ENCODE peak calls at places on chromosome 9, in six cellular contexts. One of them, this sample, is unnamed. For H3K4me1 and H3K27me3, the result is how much of the 10 kb centered on the place peaks cover.

GRCh38 chr9:126635061-126635460 is 21.3 kb downstream of the LMX1B start:
- DNase-seq in endodermal cell: no peak
- DNase-seq in CD4-positive, CD25-positive, alpha-beta regulatory T cell: no peak
- DNase-seq in neural progenitor cell: no peak
- DNase-seq in mesendoderm: no peak
- DNase-seq in psoas muscle: no peak
- DNase-seq in this sample: no peak

GRCh38 chr9:21747171-21747570 is 55.3 kb upstream of the MTAP start:
- DNase-seq in endodermal cell: no peak
- DNase-seq in CD4-positive, CD25-positive, alpha-beta regulatory T cell: no peak
- DNase-seq in neural progenitor cell: no peak
- DNase-seq in mesendoderm: no peak
- DNase-seq in psoas muscle: no peak
- DNase-seq in this sample: no peak

GRCh38 chr9:113621309-113621791 is 157.8 kb downstream of the RGS3 start:
- DNase-seq in endodermal cell: peak
- DNase-seq in CD4-positive, CD25-positive, alpha-beta regulatory T cell: no peak
- DNase-seq in neural progenitor cell: peak
- DNase-seq in mesendoderm: peak
- DNase-seq in psoas muscle: peak
- DNase-seq in this sample: no peak

GRCh38 chr9:98957826-98958225 is 14.1 kb downstream of the COL15A1 start:
- DNase-seq in endodermal cell: no peak
- DNase-seq in CD4-positive, CD25-positive, alpha-beta regulatory T cell: no peak
- DNase-seq in neural progenitor cell: no peak
- DNase-seq in mesendoderm: no peak
- DNase-seq in psoas muscle: no peak
- DNase-seq in this sample: no peak

GRCh38 chr9:19379283-19379682 is 753 bp downstream of the RPS6 start:
- DNase-seq in endodermal cell: no peak
- DNase-seq in CD4-positive, CD25-positive, alpha-beta regulatory T cell: no peak
- DNase-seq in neural progenitor cell: peak
- DNase-seq in mesendoderm: peak
- DNase-seq in psoas muscle: no peak
- DNase-seq in this sample: no peak

GRCh38 chr9:127905788-127906191 is 6.4 kb upstream of the ST6GALNAC6 start:
- DNase-seq in endodermal cell: no peak
- DNase-seq in CD4-positive, CD25-positive, alpha-beta regulatory T cell: peak
- DNase-seq in neural progenitor cell: no peak
- DNase-seq in mesendoderm: no peak
- DNase-seq in psoas muscle: peak
- DNase-seq in this sample: peak

GRCh38 chr9:111959960-111960359 is 63.3 kb downstream of the UGCG start:
- DNase-seq in endodermal cell: no peak
- DNase-seq in CD4-positive, CD25-positive, alpha-beta regulatory T cell: no peak
- DNase-seq in neural progenitor cell: no peak
- DNase-seq in mesendoderm: peak
- DNase-seq in psoas muscle: no peak
- DNase-seq in this sample: no peak

GRCh38 chr9:100111235-100111634 is 12.2 kb downstream of the INVS start:
- DNase-seq in endodermal cell: no peak
- DNase-seq in CD4-positive, CD25-positive, alpha-beta regulatory T cell: no peak
- DNase-seq in neural progenitor cell: no peak
- DNase-seq in mesendoderm: no peak
- DNase-seq in psoas muscle: peak
- DNase-seq in this sample: no peak

GRCh38 chr9:78954286-78954685 is 617.5 kb upstream of the TLE4 start:
- DNase-seq in endodermal cell: no peak
- DNase-seq in CD4-positive, CD25-positive, alpha-beta regulatory T cell: no peak
- DNase-seq in neural progenitor cell: no peak
- DNase-seq in mesendoderm: no peak
- DNase-seq in psoas muscle: no peak
- DNase-seq in this sample: no peak

GRCh38 chr9:127225747-127226646 is 38.6 kb upstream of the GARNL3 start:
- DNase-seq in endodermal cell: no peak
- DNase-seq in CD4-positive, CD25-positive, alpha-beta regulatory T cell: no peak
- DNase-seq in neural progenitor cell: no peak
- DNase-seq in mesendoderm: peak
- DNase-seq in psoas muscle: no peak
- DNase-seq in this sample: no peak

GRCh38 chr9:98775831-98776441 is 20.4 kb downstream of the ANKS6 start:
- DNase-seq in endodermal cell: peak
- DNase-seq in CD4-positive, CD25-positive, alpha-beta regulatory T cell: peak
- DNase-seq in neural progenitor cell: peak
- DNase-seq in mesendoderm: peak
- DNase-seq in psoas muscle: no peak
- DNase-seq in this sample: no peak

GRCh38 chr9:127398715-127399400 is 1.9 kb downstream of the SLC2A8 start:
- DNase-seq in endodermal cell: no peak
- DNase-seq in CD4-positive, CD25-positive, alpha-beta regulatory T cell: no peak
- DNase-seq in neural progenitor cell: no peak
- DNase-seq in mesendoderm: no peak
- DNase-seq in psoas muscle: no peak
- DNase-seq in this sample: no peak

GRCh38 chr9:570187-570586 is 271.3 kb upstream of the DMRT1 start:
- DNase-seq in endodermal cell: no peak
- DNase-seq in CD4-positive, CD25-positive, alpha-beta regulatory T cell: no peak
- DNase-seq in neural progenitor cell: no peak
- DNase-seq in mesendoderm: no peak
- DNase-seq in psoas muscle: no peak
- DNase-seq in this sample: no peak

GRCh38 chr9:100714372-100715099 is 136.7 kb downstream of the CAVIN4 start:
- DNase-seq in endodermal cell: peak
- DNase-seq in CD4-positive, CD25-positive, alpha-beta regulatory T cell: peak
- DNase-seq in neural progenitor cell: peak
- DNase-seq in mesendoderm: peak
- DNase-seq in psoas muscle: no peak
- DNase-seq in this sample: no peak

GRCh38 chr9:71446499-71447411 is 321.6 kb downstream of the CEMIP2 start:
- DNase-seq in endodermal cell: peak
- DNase-seq in CD4-positive, CD25-positive, alpha-beta regulatory T cell: peak
- DNase-seq in neural progenitor cell: peak
- DNase-seq in mesendoderm: peak
- DNase-seq in psoas muscle: peak
- DNase-seq in this sample: no peak

GRCh38 chr9:92332577-92333287 is 7.0 kb downstream of the CENPP start:
- DNase-seq in endodermal cell: no peak
- DNase-seq in CD4-positive, CD25-positive, alpha-beta regulatory T cell: no peak
- DNase-seq in neural progenitor cell: no peak
- DNase-seq in mesendoderm: no peak
- DNase-seq in psoas muscle: no peak
- DNase-seq in this sample: no peak

GRCh38 chr9:90526386-90526785 is 116.2 kb downstream of the DIRAS2 start:
- DNase-seq in endodermal cell: no peak
- DNase-seq in CD4-positive, CD25-positive, alpha-beta regulatory T cell: no peak
- DNase-seq in neural progenitor cell: no peak
- DNase-seq in mesendoderm: no peak
- DNase-seq in psoas muscle: no peak
- DNase-seq in this sample: no peak

GRCh38 chr9:126722922-126723806 is 81.7 kb upstream of the ZBTB43 start:
- DNase-seq in endodermal cell: peak
- DNase-seq in CD4-positive, CD25-positive, alpha-beta regulatory T cell: peak
- DNase-seq in neural progenitor cell: peak
- DNase-seq in mesendoderm: peak
- DNase-seq in psoas muscle: peak
- DNase-seq in this sample: peak

GRCh38 chr9:81620009-81620405 is 69.3 kb downstream of the TLE1 start:
- DNase-seq in endodermal cell: no peak
- DNase-seq in CD4-positive, CD25-positive, alpha-beta regulatory T cell: no peak
- DNase-seq in neural progenitor cell: no peak
- DNase-seq in mesendoderm: no peak
- DNase-seq in psoas muscle: no peak
- DNase-seq in this sample: no peak

GRCh38 chr9:81984911-81985310 is 3.7 kb upstream of the SPATA31D1 start:
- DNase-seq in endodermal cell: no peak
- DNase-seq in CD4-positive, CD25-positive, alpha-beta regulatory T cell: no peak
- DNase-seq in neural progenitor cell: no peak
- DNase-seq in mesendoderm: no peak
- DNase-seq in psoas muscle: no peak
- DNase-seq in this sample: no peak

GRCh38 chr9:127049044-127049443 is 73.4 kb downstream of the ANGPTL2 start:
- DNase-seq in endodermal cell: no peak
- DNase-seq in CD4-positive, CD25-positive, alpha-beta regulatory T cell: peak
- DNase-seq in neural progenitor cell: no peak
- DNase-seq in mesendoderm: no peak
- DNase-seq in psoas muscle: no peak
- DNase-seq in this sample: no peak

GRCh38 chr9:85137606-85138150 is 468.1 kb downstream of the NTRK2 start:
- DNase-seq in endodermal cell: no peak
- DNase-seq in CD4-positive, CD25-positive, alpha-beta regulatory T cell: no peak
- DNase-seq in neural progenitor cell: no peak
- DNase-seq in mesendoderm: no peak
- DNase-seq in psoas muscle: no peak
- DNase-seq in this sample: no peak

GRCh38 chr9:19162956-19163355 is 35.7 kb upstream of the PLIN2 start:
- DNase-seq in endodermal cell: no peak
- DNase-seq in CD4-positive, CD25-positive, alpha-beta regulatory T cell: no peak
- DNase-seq in neural progenitor cell: no peak
- DNase-seq in mesendoderm: no peak
- DNase-seq in psoas muscle: peak
- DNase-seq in this sample: no peak

GRCh38 chr9:100774326-100774725 is 196.4 kb downstream of the CAVIN4 start:
- DNase-seq in endodermal cell: no peak
- DNase-seq in CD4-positive, CD25-positive, alpha-beta regulatory T cell: no peak
- DNase-seq in neural progenitor cell: peak
- DNase-seq in mesendoderm: no peak
- DNase-seq in psoas muscle: no peak
- DNase-seq in this sample: no peak

GRCh38 chr9:79694676-79695400 is 123.1 kb downstream of the TLE4 start:
- DNase-seq in endodermal cell: peak
- DNase-seq in CD4-positive, CD25-positive, alpha-beta regulatory T cell: no peak
- DNase-seq in neural progenitor cell: peak
- DNase-seq in mesendoderm: peak
- DNase-seq in psoas muscle: no peak
- DNase-seq in this sample: no peak

GRCh38 chr9:87137718-87138117 is 190.4 kb upstream of the GAS1 start:
- DNase-seq in endodermal cell: no peak
- DNase-seq in CD4-positive, CD25-positive, alpha-beta regulatory T cell: no peak
- DNase-seq in neural progenitor cell: no peak
- DNase-seq in mesendoderm: no peak
- DNase-seq in psoas muscle: no peak
- DNase-seq in this sample: no peak

DNA sequence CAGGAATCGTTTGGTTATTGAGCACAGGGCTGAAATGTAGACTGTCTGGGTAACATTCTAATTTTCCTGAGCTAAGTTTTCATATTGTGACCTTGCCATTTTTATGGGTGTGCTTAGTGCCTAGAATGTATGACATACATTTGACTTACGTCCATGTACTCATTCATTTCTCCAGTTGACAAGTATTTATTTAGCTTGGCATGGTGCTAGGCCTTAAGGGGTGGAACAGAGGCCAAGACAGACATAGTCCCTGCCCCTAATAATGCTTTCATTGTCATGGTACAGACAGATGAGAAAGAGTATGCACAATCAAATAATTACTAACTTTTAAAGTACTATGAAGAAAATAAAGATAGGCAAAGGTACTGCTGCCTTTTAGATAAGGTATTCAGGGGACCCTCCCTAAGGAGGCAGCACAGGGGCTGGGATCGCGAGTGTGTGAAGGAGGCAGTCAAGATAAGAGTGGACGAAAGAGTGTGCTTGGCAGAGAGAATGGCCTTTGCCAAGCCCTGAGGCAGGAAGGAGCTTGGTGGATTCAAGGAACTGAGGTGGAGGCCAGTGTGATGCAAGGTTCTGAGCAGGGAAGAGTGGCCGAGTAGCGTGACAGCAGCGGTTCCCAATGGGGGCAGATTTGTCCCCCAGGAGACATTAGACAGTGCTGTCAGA is 127.9 kb downstream of the PIP5K1B start:
- DNase-seq in endodermal cell: no peak
- DNase-seq in CD4-positive, CD25-positive, alpha-beta regulatory T cell: no peak
- DNase-seq in neural progenitor cell: no peak
- DNase-seq in mesendoderm: no peak
- DNase-seq in psoas muscle: no peak
- DNase-seq in this sample: no peak
- H3K4me1 ChIP-seq in endodermal cell: under half
- H3K4me1 ChIP-seq in CD4-positive, CD25-positive, alpha-beta regulatory T cell: under half
- H3K4me1 ChIP-seq in neural progenitor cell: under half
- H3K4me1 ChIP-seq in mesendoderm: under half
- H3K4me1 ChIP-seq in psoas muscle: under half
- H3K4me1 ChIP-seq in this sample: under half

GRCh38 chr9:136997830-136998234 is 1.5 kb upstream of the CLIC3 start:
- DNase-seq in endodermal cell: no peak
- DNase-seq in CD4-positive, CD25-positive, alpha-beta regulatory T cell: no peak
- DNase-seq in neural progenitor cell: no peak
- DNase-seq in mesendoderm: no peak
- DNase-seq in psoas muscle: no peak
- DNase-seq in this sample: no peak

GRCh38 chr9:137006116-137007003 is 10.0 kb upstream of the CLIC3 start:
- DNase-seq in endodermal cell: no peak
- DNase-seq in CD4-positive, CD25-positive, alpha-beta regulatory T cell: no peak
- DNase-seq in neural progenitor cell: no peak
- DNase-seq in mesendoderm: no peak
- DNase-seq in psoas muscle: no peak
- DNase-seq in this sample: no peak

GRCh38 chr9:137002646-137003041 is 6.3 kb upstream of the CLIC3 start:
- DNase-seq in endodermal cell: no peak
- DNase-seq in CD4-positive, CD25-positive, alpha-beta regulatory T cell: no peak
- DNase-seq in neural progenitor cell: no peak
- DNase-seq in mesendoderm: no peak
- DNase-seq in psoas muscle: no peak
- DNase-seq in this sample: no peak

GRCh38 chr9:137000177-137000930 is 4.0 kb upstream of the CLIC3 start:
- DNase-seq in endodermal cell: no peak
- DNase-seq in CD4-positive, CD25-positive, alpha-beta regulatory T cell: no peak
- DNase-seq in neural progenitor cell: no peak
- DNase-seq in mesendoderm: no peak
- DNase-seq in psoas muscle: no peak
- DNase-seq in this sample: no peak

GRCh38 chr9:137001857-137002645 is 5.7 kb upstream of the CLIC3 start:
- DNase-seq in endodermal cell: no peak
- DNase-seq in CD4-positive, CD25-positive, alpha-beta regulatory T cell: no peak
- DNase-seq in neural progenitor cell: no peak
- DNase-seq in mesendoderm: no peak
- DNase-seq in psoas muscle: no peak
- DNase-seq in this sample: no peak
- H3K27me3 ChIP-seq in endodermal cell: under half
- H3K27me3 ChIP-seq in CD4-positive, CD25-positive, alpha-beta regulatory T cell: under half
- H3K27me3 ChIP-seq in neural progenitor cell: under half
- H3K27me3 ChIP-seq in mesendoderm: under half
- H3K27me3 ChIP-seq in psoas muscle: under half
- H3K27me3 ChIP-seq in this sample: under half

DNA sequence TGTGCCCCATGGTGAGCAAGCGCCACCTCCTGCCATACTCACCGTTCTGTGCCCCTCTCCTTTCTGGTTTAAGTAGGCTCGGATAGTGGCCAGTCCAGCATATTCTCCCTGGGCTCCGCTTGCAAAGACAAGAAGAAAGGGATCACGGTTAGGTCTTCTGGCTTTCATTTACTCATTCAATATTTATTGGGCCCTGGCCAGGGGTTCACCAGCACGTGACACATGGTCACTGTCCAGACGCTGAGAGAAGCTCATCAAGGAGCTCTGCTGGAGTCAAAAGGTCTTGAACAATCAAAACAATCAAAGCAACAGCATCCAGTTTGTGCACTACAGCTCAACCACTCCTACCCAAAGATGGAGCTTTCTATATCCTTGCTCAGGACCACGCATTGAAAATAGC is 80.2 kb downstream of the GLDC start:
- DNase-seq in endodermal cell: no peak
- DNase-seq in CD4-positive, CD25-positive, alpha-beta regulatory T cell: no peak
- DNase-seq in neural progenitor cell: no peak
- DNase-seq in mesendoderm: no peak
- DNase-seq in psoas muscle: no peak
- DNase-seq in this sample: no peak
- H3K27ac ChIP-seq in endodermal cell: no peak
- H3K27ac ChIP-seq in CD4-positive, CD25-positive, alpha-beta regulatory T cell: no peak
- H3K27ac ChIP-seq in neural progenitor cell: no peak
- H3K27ac ChIP-seq in mesendoderm: no peak
- H3K27ac ChIP-seq in psoas muscle: no peak
- H3K27ac ChIP-seq in this sample: no peak

GRCh38 chr9:35510745-35511428 is 21.0 kb downstream of the RUSC2 start:
- DNase-seq in endodermal cell: no peak
- DNase-seq in CD4-positive, CD25-positive, alpha-beta regulatory T cell: no peak
- DNase-seq in neural progenitor cell: no peak
- DNase-seq in mesendoderm: peak
- DNase-seq in psoas muscle: peak
- DNase-seq in this sample: no peak
- H3K4me1 ChIP-seq in endodermal cell: under half
- H3K4me1 ChIP-seq in CD4-positive, CD25-positive, alpha-beta regulatory T cell: under half
- H3K4me1 ChIP-seq in neural progenitor cell: under half
- H3K4me1 ChIP-seq in mesendoderm: under half
- H3K4me1 ChIP-seq in psoas muscle: half or more
- H3K4me1 ChIP-seq in this sample: under half